ENCODE peak calls at places on chromosomes 2 and 18, in seven cellular contexts. A is head of caudate nucleus; V is NCI-H1694; N is NCI-H2171; P is activated CD4-positive, alpha-beta T cell treated with anti-CD3 and anti-CD28 coated beads, Interleukin-2, amount 50 U/mL, for 4 hours; D is EL; H is dermis blood vessel endothelial cell. G is an unnamed sample.

GRCh38 chr2:216700778-216701177 is 5.4 kb upstream of the IGFBP5 start:
- DNase-seq in P (no peak), V (no peak), N (no peak), H (no peak), D (no peak), A (no peak), G (no peak)

GRCh38 chr2:128359841-128360240 is 41.2 kb upstream of the HS6ST1 start:
- DNase-seq in D (no peak), A (no peak), P (no peak), H (no peak), V (no peak), N (no peak), G (no peak)

GRCh38 chr2:55140316-55141219 is 90.3 kb upstream of the RTN4 start:
- DNase-seq in H (peak; percentile 37), N (no peak), P (no peak), D (no peak), V (no peak), A (no peak), G (no peak)

GRCh38 chr2:180077295-180077906 is 70.3 kb upstream of the CWC22 start:
- DNase-seq in N (no peak), D (peak; percentile 26), V (peak; percentile 8), P (no peak), A (no peak), H (peak; percentile 39), G (peak; percentile 32)

GRCh38 chr2:106269591-106270291 is 75.6 kb upstream of the UXS1 start:
- DNase-seq in N (peak; percentile 9), A (no peak), P (peak; percentile 7), D (no peak), V (no peak), H (peak; percentile 31), G (no peak)

GRCh38 chr2:37415128-37415817 is 70.8 kb downstream of the QPCT start:
- DNase-seq in N (no peak), H (peak; percentile 49), D (peak; percentile 53), A (no peak), P (no peak), V (no peak), G (peak; percentile 36)

GRCh38 chr2:111946294-111947114 is 48.1 kb downstream of the MERTK start:
- DNase-seq in V (no peak), N (no peak), A (no peak), H (peak; percentile 58), D (peak; percentile 77), P (no peak), G (peak; percentile 55)

GRCh38 chr2:191758420-191759199 is 80.7 kb downstream of the NABP1 start:
- DNase-seq in N (peak; percentile 43), V (peak; percentile 49), P (peak; percentile 46), D (peak; percentile 80), H (peak; percentile 77), A (no peak), G (peak; percentile 66)

GRCh38 chr2:52405958-52406357 is 1361.6 kb upstream of the CHAC2 start:
- DNase-seq in D (no peak), V (no peak), A (no peak), N (no peak), H (no peak), P (no peak), G (no peak)

GRCh38 chr2:42376758-42377157 is 15.7 kb upstream of the COX7A2L start:
- DNase-seq in H (no peak), V (no peak), D (no peak), A (no peak), P (no peak), N (no peak), G (no peak)

GRCh38 chr18:55582325-55582724 is 5.7 kb downstream of the TCF4 start:
- DNase-seq in P (no peak), A (no peak), V (no peak), N (peak; percentile 17), H (peak; percentile 26), D (no peak), G (no peak)

GRCh38 chr2:233713262-233713615 is 532 bp downstream of the UGT1A5 start:
- DNase-seq in N (no peak), H (no peak), D (no peak), P (no peak), V (no peak), A (no peak), G (no peak)

GRCh38 chr2:71780162-71780561 is 326.8 kb downstream of the DYSF start:
- DNase-seq in P (no peak), H (no peak), V (no peak), N (no peak), A (no peak), D (no peak), G (no peak)

GRCh38 chr2:26767129-26767528 is 3.0 kb downstream of the SLC35F6 start:
- DNase-seq in P (no peak), D (no peak), A (no peak), H (no peak), N (no peak), V (no peak), G (no peak)

GRCh38 chr2:126534508-126534907 is 121.5 kb upstream of the GYPC start:
- DNase-seq in H (no peak), V (no peak), N (no peak), A (no peak), P (no peak), D (no peak), G (no peak)

G was measured in endothelial cell of umbilical vein.